ENCODE peak calls at places on chromosomes 11 and 22, in five cellular contexts. R, U, S, D and E are unnamed samples.

GRCh38 chr11:21475276-21475675 is 717.6 kb upstream of the ANO5 start:
- DNase-seq in R (no peak), U (no peak), D (no peak), S (no peak), E (no peak)

GRCh38 chr11:108873938-108874337 is 209.1 kb downstream of the DDX10 start:
- DNase-seq in D (no peak), S (no peak), U (no peak), R (no peak), E (no peak)

GRCh38 chr22:42959472-42960145 is 55.3 kb downstream of the PACSIN2 start:
- DNase-seq in U (peak; percentile 43), R (peak; percentile 92), D (peak; percentile 60), S (peak; percentile 64), E (peak; percentile 77)

GRCh38 chr22:45006101-45006872 is 3.5 kb downstream of the PHF21B start:
- DNase-seq in S (no peak), R (no peak), U (no peak), D (no peak), E (no peak)

GRCh38 chr11:131378931-131379330 is 8.5 kb downstream of the NTM start:
- DNase-seq in S (no peak), R (no peak), D (no peak), U (no peak), E (no peak)

GRCh38 chr11:117187799-117188481 is 9.4 kb downstream of the SIDT2 start:
- DNase-seq in U (no peak), R (no peak), S (peak; percentile 23), D (no peak), E (peak; percentile 51)

GRCh38 chr22:40423246-40423753 is 52.9 kb downstream of the SGSM3 start:
- DNase-seq in U (no peak), R (no peak), S (no peak), D (no peak), E (peak; percentile 40)

GRCh38 chr22:29997516-29997915 is 82.7 kb upstream of the HORMAD2 start:
- DNase-seq in D (no peak), U (no peak), R (no peak), S (no peak), E (no peak)

GRCh38 chr11:76623171-76623883 is 47.2 kb downstream of the LRRC32 start:
- DNase-seq in U (no peak), S (no peak), D (no peak), R (no peak), E (peak; percentile 47)

GRCh38 chr11:92765965-92766371 is 203.5 kb upstream of the MTNR1B start:
- DNase-seq in U (no peak), D (peak; percentile 8), R (no peak), S (peak; percentile 21), E (no peak)

GRCh38 chr22:30288414-30289125 is 735 bp downstream of the CASTOR1 start:
- DNase-seq in D (no peak), U (no peak), R (no peak), S (no peak), E (peak; percentile 72)

GRCh38 chr22:24836282-24836681 is 30.3 kb downstream of the SGSM1 start:
- DNase-seq in R (no peak), S (no peak), D (no peak), U (no peak), E (no peak)

GRCh38 chr11:7421136-7421535 is 64.2 kb upstream of the OLFML1 start:
- DNase-seq in R (no peak), U (no peak), D (no peak), S (no peak), E (no peak)

GRCh38 chr11:105790021-105790420 is 180.1 kb downstream of the GRIA4 start:
- DNase-seq in R (no peak), S (no peak), D (no peak), U (no peak), E (no peak)

DNA sequence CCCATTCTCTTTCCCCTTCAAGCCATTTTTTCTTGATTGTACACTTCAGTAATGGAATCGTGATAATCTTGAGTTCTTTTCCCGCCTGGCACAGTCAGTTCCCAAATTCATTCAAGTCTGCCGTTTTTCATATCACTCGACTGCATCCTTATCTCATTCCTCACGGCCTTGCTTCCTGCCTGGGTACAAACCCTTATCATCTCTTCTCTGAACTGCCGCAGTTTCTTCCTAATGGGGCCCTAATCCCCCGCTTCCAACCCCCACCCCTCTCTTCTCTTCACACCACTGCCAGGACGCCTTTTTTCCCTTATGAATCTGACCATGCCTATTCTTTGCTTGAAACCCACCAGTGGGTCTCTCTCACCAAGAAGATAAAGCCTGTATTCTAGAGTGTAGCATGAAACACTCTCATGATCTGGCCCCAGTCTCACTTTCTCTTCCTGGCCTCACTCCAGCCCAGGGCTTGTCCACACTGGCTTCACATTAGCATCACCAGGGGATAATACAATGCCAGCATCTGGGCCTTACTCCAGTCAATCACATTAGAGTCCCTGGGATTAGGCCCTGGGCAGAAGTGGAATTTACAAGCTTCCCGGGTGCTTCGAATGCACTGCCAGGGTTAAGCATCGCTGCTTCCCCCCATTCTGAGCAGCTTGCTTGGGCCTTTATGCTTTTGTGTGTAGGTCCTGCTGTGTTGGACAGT is 102.1 kb downstream of the FBXO7 start:
- DNase-seq in U (no peak), D (no peak), R (no peak), S (peak; percentile 66), E (no peak)
- TF ChIP-seq EP300 in U (no peak), D (no peak), R (no peak), S (no peak), E (no peak)

GRCh38 chr11:118321386-118322082 is 17.0 kb downstream of the CD3E start:
- DNase-seq in R (peak; percentile 32), D (no peak), U (no peak), S (no peak), E (no peak)

GRCh38 chr11:118319031-118319814 is 14.7 kb downstream of the CD3E start:
- DNase-seq in U (no peak), S (no peak), D (no peak), R (no peak), E (no peak)

GRCh38 chr11:118314985-118315384 is 10.5 kb downstream of the CD3E start:
- DNase-seq in D (no peak), S (no peak), R (peak; percentile 45), U (no peak), E (no peak)

GRCh38 chr11:118320515-118320914 is 16.0 kb downstream of the CD3E start:
- DNase-seq in U (no peak), S (no peak), R (no peak), D (no peak), E (no peak)

DNA sequence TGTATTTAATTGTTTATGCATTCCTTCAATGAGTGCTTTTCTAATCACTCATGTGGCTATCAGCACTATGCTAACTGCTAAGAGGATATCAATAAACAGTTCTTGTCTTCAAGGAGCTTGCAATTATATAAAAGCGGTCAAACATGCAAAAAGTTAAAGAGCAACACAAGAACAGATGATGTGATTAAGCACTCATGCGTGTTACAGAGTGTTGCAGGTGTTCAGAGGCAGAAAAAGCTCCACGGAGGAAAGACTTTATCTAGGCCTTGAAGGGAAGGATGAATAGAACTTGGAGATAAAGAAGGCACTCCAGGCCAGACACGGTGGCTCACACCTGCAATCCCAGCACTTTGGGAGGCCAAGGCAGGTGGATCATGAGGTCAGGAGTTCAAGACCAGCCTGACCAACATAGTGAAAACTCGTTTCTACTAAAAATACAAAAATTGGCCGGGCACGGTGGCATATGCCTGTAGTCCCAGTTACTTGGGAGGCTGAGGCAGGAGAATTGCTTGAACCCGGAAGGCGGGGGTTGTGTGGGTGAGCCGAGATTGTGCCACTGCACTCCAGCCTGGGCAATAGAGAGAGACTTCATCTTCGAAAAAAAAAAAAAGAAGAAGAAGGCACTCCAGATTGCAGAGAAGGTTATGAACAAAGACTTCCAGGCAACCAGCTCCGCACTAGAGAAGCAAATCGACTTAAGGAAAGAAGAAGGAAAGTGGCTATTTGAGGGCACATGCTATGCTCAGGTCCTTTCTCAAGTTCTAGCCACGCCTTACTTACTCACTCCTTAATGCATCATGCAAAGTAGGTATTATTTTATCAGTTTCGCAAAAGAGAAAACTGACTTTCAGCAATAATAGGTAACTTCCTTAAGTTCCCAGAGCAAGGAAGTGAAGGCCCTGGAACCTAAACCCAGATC is 13.8 kb downstream of the CD3E start:
- DNase-seq in U (no peak), D (no peak), S (no peak), R (no peak), E (no peak)
- H3K4me1 ChIP-seq in U (peaks cover 6% of the 10 kb centered on the region), D (no peaks in the 10 kb centered on the region), S (no peaks in the 10 kb centered on the region), R (peaks cover 43% of the 10 kb centered on the region), E (peaks cover 8% of the 10 kb centered on the region)

DNA sequence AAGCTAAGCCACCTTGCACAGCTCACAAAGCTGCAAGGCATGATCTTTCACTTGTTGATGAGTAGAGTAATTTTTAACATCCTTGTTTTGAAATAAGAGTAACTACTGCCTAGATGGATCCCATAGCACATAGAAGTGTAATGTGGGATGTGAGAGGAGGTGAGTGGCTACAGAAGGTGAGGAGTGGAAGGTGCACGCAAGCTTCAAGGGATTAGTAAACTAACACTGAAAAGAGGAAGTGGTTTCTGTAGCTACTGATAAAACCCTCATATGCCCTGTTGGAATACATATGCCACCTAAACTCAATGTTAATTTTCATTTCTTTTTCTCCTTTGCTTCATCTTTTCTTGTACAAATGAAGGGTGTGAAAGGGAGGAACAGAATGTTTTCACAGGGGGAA is 22.0 kb upstream of the CTSC start:
- DNase-seq in R (no peak), D (no peak), S (no peak), U (no peak), E (no peak)
- TF ChIP-seq EP300 in R (no peak), D (no peak), S (no peak), U (no peak), E (no peak)

GRCh38 chr11:35163209-35163608 is 24.2 kb downstream of the CD44 start:
- DNase-seq in S (no peak), R (no peak), U (no peak), D (no peak), E (no peak)
- H3K4me1 ChIP-seq in S (peaks cover 49% of the 10 kb centered on the region), R (no peaks in the 10 kb centered on the region), U (peaks cover 97% of the 10 kb centered on the region), D (peaks cover 84% of the 10 kb centered on the region), E (peaks cover 97% of the 10 kb centered on the region)

GRCh38 chr22:46453006-46453828 is 84.2 kb downstream of the CELSR1 start:
- DNase-seq in R (peak; percentile 83), U (no peak), D (no peak), S (no peak), E (no peak)
- TF ChIP-seq EP300 in R (peak; percentile 87), U (no peak), D (no peak), S (no peak), E (no peak)

DNA sequence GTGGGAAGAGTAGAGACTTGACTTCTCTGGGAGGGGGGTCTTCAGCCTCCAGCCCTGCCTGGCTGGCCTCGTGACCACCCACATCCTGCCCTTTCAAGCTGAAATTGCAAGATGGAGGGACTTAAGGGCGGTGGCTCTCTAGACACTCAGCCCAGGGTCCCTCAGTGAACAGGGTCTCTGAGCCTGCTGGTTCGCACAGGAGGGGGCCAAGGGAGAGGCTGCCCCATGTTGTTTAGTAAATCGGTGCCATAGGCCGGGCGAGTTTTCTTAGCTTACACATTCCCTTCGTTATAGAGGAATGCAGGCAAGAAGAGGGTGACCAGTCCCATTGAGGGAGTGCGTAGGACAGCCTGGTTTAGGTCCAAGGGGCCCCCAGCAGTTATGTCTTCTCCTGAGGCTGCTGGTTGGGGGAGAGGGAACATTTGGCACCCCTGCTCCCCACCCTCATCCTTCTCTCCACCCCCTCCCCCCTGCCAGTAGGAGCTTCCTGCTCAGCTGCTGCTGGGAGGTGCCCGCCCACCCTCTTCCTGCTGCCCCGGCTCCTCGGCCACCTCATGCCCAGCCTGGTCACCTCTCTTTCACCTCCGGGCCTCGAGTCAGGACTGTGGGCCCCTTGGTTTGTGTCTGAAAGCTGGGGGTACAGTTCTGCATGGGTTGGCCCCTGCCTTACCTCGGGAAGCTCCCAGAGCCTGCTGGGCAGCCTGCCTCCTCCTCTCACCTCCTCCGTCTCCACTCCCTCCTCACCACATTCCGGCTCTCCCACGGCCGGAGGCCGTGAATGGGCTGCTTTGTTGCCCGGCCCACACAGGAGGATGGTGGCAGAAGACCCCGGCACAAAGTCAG is 3.9 kb downstream of the FRMD8 start:
- DNase-seq in R (no peak), D (no peak), S (no peak), U (no peak), E (peak; percentile 64)
- H3K4me1 ChIP-seq in R (peaks cover 35% of the 10 kb centered on the region), D (peaks cover 75% of the 10 kb centered on the region), S (peaks cover 31% of the 10 kb centered on the region), U (peaks cover 51% of the 10 kb centered on the region), E (peaks cover 50% of the 10 kb centered on the region)

GRCh38 chr11:112024778-112025678 is at the start of gene DLAT:
- DNase-seq in R (peak; percentile 85), D (peak; percentile 65), U (peak; percentile 62), S (peak; percentile 92), E (peak; percentile 91)
- TF ChIP-seq EP300 in R (no peak), D (peak; percentile 83), U (no peak), S (no peak), E (no peak)